ENCODE peak calls at places on chromosomes 4 and X, in five cellular contexts. One of them, this sample, is unnamed.
A peak's percentile ranks its signal among the peaks of the same experiment; 100 is the strongest.

GRCh38 chr4:124060261-124060918 is 652.1 kb downstream of the ANKRD50 start:
- DNase-seq in mesendoderm: no peak
- DNase-seq in mesenchymal stem cell: peak; percentile 56
- DNase-seq in H9: no peak
- DNase-seq in IMR-90: peak; percentile 49
- DNase-seq in this sample: no peak

GRCh38 chr4:68271851-68272756 is 26.6 kb upstream of the TMPRSS11B start:
- DNase-seq in mesenchymal stem cell: peak; percentile 76
- DNase-seq in H9: peak; percentile 32
- DNase-seq in IMR-90: peak; percentile 73
- DNase-seq in mesendoderm: peak; percentile 87
- DNase-seq in this sample: peak; percentile 49

GRCh38 chr4:187006189-187006618 is 282.5 kb upstream of the FAT1 start:
- DNase-seq in H9: no peak
- DNase-seq in mesendoderm: no peak
- DNase-seq in mesenchymal stem cell: peak; percentile 21
- DNase-seq in IMR-90: peak; percentile 73
- DNase-seq in this sample: no peak

GRCh38 chrX:127085939-127086338 is 266.4 kb downstream of the PRR32 start:
- DNase-seq in mesenchymal stem cell: no peak
- DNase-seq in IMR-90: no peak
- DNase-seq in mesendoderm: no peak
- DNase-seq in H9: no peak
- DNase-seq in this sample: no peak

GRCh38 chrX:129318375-129318774 is 204.9 kb downstream of the SMARCA1 start:
- DNase-seq in mesenchymal stem cell: peak; percentile 27
- DNase-seq in H9: no peak
- DNase-seq in IMR-90: peak; percentile 35
- DNase-seq in mesendoderm: peak; percentile 15
- DNase-seq in this sample: no peak

GRCh38 chr4:95415346-95415771 is 133.4 kb downstream of the UNC5C start:
- DNase-seq in H9: no peak
- DNase-seq in mesenchymal stem cell: peak; percentile 74
- DNase-seq in mesendoderm: no peak
- DNase-seq in IMR-90: peak; percentile 38
- DNase-seq in this sample: no peak

GRCh38 chr4:45078201-45078600 is 351.8 kb upstream of the GNPDA2 start:
- DNase-seq in H9: no peak
- DNase-seq in IMR-90: no peak
- DNase-seq in mesendoderm: no peak
- DNase-seq in mesenchymal stem cell: peak; percentile 20
- DNase-seq in this sample: no peak

GRCh38 chr4:22434895-22435294 is 81.0 kb downstream of the ADGRA3 start:
- DNase-seq in H9: peak; percentile 65
- DNase-seq in mesenchymal stem cell: peak; percentile 60
- DNase-seq in mesendoderm: peak; percentile 88
- DNase-seq in IMR-90: peak; percentile 63
- DNase-seq in this sample: peak; percentile 21

GRCh38 chr4:98516042-98516440 is 142.4 kb downstream of the TSPAN5 start:
- DNase-seq in mesenchymal stem cell: peak; percentile 96
- DNase-seq in H9: no peak
- DNase-seq in IMR-90: peak; percentile 90
- DNase-seq in mesendoderm: peak; percentile 16
- DNase-seq in this sample: no peak

GRCh38 chr4:154329268-154329858 is 162.2 kb downstream of the DCHS2 start:
- DNase-seq in H9: no peak
- DNase-seq in mesendoderm: peak; percentile 49
- DNase-seq in mesenchymal stem cell: peak; percentile 29
- DNase-seq in IMR-90: peak; percentile 10
- DNase-seq in this sample: no peak

GRCh38 chr4:15913631-15913970 is 24.9 kb downstream of the FGFBP1 start:
- DNase-seq in mesenchymal stem cell: peak; percentile 85
- DNase-seq in H9: no peak
- DNase-seq in mesendoderm: peak; percentile 50
- DNase-seq in IMR-90: peak; percentile 97
- DNase-seq in this sample: no peak

GRCh38 chr4:19945979-19946380 is 305.7 kb upstream of the SLIT2 start:
- DNase-seq in mesendoderm: no peak
- DNase-seq in H9: no peak
- DNase-seq in mesenchymal stem cell: peak; percentile 96
- DNase-seq in IMR-90: peak; percentile 97
- DNase-seq in this sample: no peak

GRCh38 chrX:69387559-69388487 is 116.3 kb upstream of the NALF2 start:
- DNase-seq in H9: peak; percentile 88
- DNase-seq in mesenchymal stem cell: peak; percentile 19
- DNase-seq in mesendoderm: peak; percentile 93
- DNase-seq in IMR-90: peak; percentile 21
- DNase-seq in this sample: peak; percentile 62

GRCh38 chrX:10326578-10326977 is 169.8 kb downstream of the CLCN4 start:
- DNase-seq in IMR-90: peak; percentile 43
- DNase-seq in H9: no peak
- DNase-seq in mesendoderm: no peak
- DNase-seq in mesenchymal stem cell: peak; percentile 58
- DNase-seq in this sample: no peak

GRCh38 chrX:24153175-24153795 is 3.8 kb downstream of the ZFX start:
- DNase-seq in H9: peak; percentile 61
- DNase-seq in IMR-90: no peak
- DNase-seq in mesendoderm: peak; percentile 91
- DNase-seq in mesenchymal stem cell: no peak
- DNase-seq in this sample: no peak

GRCh38 chr4:46081674-46082073 is 42.2 kb downstream of the GABRG1 start:
- DNase-seq in IMR-90: no peak
- DNase-seq in mesenchymal stem cell: no peak
- DNase-seq in mesendoderm: no peak
- DNase-seq in H9: no peak
- DNase-seq in this sample: no peak

GRCh38 chr4:38034986-38035882 is 75.0 kb downstream of the PTTG2 start:
- DNase-seq in IMR-90: peak; percentile 70
- DNase-seq in mesenchymal stem cell: peak; percentile 67
- DNase-seq in mesendoderm: peak; percentile 69
- DNase-seq in H9: no peak
- DNase-seq in this sample: peak; percentile 40

DNA sequence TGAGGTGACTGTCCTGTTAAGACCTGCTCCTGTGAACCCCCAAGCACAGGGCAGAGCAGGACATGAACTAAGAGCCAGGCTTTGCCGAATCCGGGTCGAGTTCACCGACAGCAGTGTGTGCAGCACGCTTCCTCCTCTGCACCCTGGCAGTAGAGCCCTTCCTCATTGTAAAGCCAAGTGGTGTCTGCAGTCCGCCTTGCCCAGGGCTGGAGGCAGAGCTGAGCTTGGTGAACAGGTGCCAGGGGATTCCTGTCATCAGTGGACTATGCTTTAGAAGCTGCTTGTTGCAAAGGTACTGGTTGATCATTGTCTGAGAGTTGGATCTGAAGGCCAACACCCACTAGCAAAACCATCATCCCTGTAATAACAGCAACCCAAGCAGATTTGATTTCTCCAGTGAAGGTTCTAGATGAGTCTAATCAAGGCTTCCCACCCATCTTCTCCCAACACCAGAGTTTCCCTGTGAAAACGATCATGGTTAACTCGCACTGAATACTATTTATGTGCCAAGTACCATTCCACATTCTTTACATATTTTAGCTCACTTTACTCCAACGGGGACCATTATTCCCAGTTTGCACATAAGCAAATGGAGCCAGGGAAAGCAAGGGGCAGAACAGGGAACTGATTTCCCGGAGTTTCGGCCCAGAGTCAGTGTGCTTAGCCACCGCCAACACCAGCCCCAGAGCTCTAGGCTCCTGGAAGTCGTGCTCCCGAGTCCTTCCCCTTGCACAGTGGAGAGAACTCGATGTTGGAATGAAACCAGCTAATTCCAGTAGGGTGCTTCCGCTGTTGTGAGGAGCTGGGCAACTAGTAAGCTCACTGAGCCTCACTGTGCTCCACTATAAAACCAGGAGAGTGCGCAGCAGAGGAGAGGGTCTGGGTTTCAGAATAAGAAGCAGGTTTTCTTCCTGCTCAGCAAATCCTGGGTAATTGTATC is 1.4 kb upstream of the SLC34A2 start:
- DNase-seq in H9: peak; percentile 45
- DNase-seq in mesendoderm: peak; percentile 65
- DNase-seq in IMR-90: no peak
- DNase-seq in mesenchymal stem cell: no peak
- DNase-seq in this sample: no peak
- H3K4ac ChIP-seq in H9: no peak overlapping the region
- H3K4ac ChIP-seq in mesendoderm: no peak overlapping the region
- H3K4ac ChIP-seq in IMR-90: no peak overlapping the region
- H3K4ac ChIP-seq in mesenchymal stem cell: no peak overlapping the region
- H3K4ac ChIP-seq in this sample: no peak overlapping the region

GRCh38 chr4:27327421-27328181 is 467.0 kb downstream of the STIM2 start:
- DNase-seq in mesenchymal stem cell: no peak
- DNase-seq in IMR-90: no peak
- DNase-seq in H9: no peak
- DNase-seq in mesendoderm: no peak
- DNase-seq in this sample: no peak
- H3K4ac ChIP-seq in mesenchymal stem cell: no peak overlapping the region
- H3K4ac ChIP-seq in IMR-90: no peak overlapping the region
- H3K4ac ChIP-seq in H9: no peak overlapping the region
- H3K4ac ChIP-seq in mesendoderm: no peak overlapping the region
- H3K4ac ChIP-seq in this sample: no peak overlapping the region

GRCh38 chr4:8571702-8572685 is 8.2 kb upstream of the GPR78 start:
- DNase-seq in IMR-90: no peak
- DNase-seq in mesendoderm: no peak
- DNase-seq in mesenchymal stem cell: no peak
- DNase-seq in H9: no peak
- DNase-seq in this sample: no peak

GRCh38 chr4:8564595-8564994 is 15.6 kb upstream of the GPR78 start:
- DNase-seq in mesenchymal stem cell: no peak
- DNase-seq in mesendoderm: no peak
- DNase-seq in H9: no peak
- DNase-seq in IMR-90: no peak
- DNase-seq in this sample: no peak

GRCh38 chr4:8573266-8573665 is 6.9 kb upstream of the GPR78 start:
- DNase-seq in H9: no peak
- DNase-seq in mesenchymal stem cell: no peak
- DNase-seq in mesendoderm: no peak
- DNase-seq in IMR-90: no peak
- DNase-seq in this sample: no peak

DNA sequence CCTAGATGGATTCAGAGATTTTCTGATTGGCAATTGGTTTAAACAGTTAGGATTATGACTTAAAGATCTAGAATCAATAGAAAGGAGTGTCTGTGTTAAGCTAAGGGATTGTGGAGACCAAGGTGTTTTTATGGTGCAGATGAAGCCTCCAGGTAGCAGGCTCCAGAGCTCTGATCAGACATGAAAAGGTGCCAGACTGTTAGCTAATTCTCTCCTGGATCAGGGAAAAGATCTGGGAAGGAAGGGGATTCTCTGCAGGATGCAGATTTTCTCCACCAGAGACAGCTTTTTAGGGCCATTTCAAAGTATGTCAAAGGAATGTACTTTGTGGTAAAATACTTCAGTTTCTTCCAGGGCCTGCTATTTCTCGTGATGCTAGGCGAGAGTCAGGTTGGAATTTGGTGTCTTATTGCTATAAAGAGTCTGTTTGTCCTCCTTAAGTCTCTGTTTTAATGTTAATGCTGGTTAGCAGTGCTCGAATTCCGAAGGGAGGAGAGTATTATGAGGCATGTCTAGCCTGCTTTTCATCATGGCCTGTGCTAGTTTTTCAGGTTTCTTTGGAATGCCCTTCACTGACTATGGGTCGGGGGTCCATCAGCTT is 12.0 kb upstream of the GPR78 start:
- DNase-seq in H9: peak; percentile 65
- DNase-seq in mesenchymal stem cell: no peak
- DNase-seq in IMR-90: peak; percentile 7
- DNase-seq in mesendoderm: peak; percentile 96
- DNase-seq in this sample: no peak
- H3K4ac ChIP-seq in H9: no peak overlapping the region
- H3K4ac ChIP-seq in mesenchymal stem cell: no peak overlapping the region
- H3K4ac ChIP-seq in IMR-90: no peak overlapping the region
- H3K4ac ChIP-seq in mesendoderm: no peak overlapping the region
- H3K4ac ChIP-seq in this sample: no peak overlapping the region

GRCh38 chr4:114562176-114562904 is 36.3 kb upstream of the UGT8 start:
- DNase-seq in IMR-90: no peak
- DNase-seq in H9: peak; percentile 31
- DNase-seq in mesendoderm: peak; percentile 92
- DNase-seq in mesenchymal stem cell: no peak
- DNase-seq in this sample: no peak

GRCh38 chr4:114563536-114564315 is 34.9 kb upstream of the UGT8 start:
- DNase-seq in H9: no peak
- DNase-seq in IMR-90: no peak
- DNase-seq in mesendoderm: peak; percentile 70
- DNase-seq in mesenchymal stem cell: peak; percentile 9
- DNase-seq in this sample: no peak

GRCh38 chr4:114558446-114559020 is 40.1 kb upstream of the UGT8 start:
- DNase-seq in mesenchymal stem cell: no peak
- DNase-seq in H9: no peak
- DNase-seq in mesendoderm: peak; percentile 75
- DNase-seq in IMR-90: no peak
- DNase-seq in this sample: peak; percentile 11

DNA sequence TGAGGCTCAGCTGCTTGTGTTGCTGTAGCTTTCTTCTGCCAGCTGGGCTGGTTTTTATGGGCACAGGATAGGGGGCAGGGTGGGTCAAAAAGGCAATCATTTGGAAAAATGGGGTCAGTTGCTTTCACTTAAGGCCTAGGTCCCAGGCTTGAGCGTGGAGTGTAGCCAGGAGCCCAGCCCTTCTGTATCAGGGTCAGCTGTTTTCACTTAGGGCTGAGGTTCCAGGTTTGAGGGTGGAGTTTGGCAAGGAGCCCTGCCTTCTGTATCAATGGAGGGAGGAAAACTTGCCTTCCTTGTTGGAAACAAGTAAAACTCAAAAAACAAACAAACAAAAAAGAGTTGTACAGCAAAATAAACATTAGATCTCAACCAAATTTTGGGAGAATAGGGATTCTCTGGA is 37.0 kb upstream of the UGT8 start:
- DNase-seq in H9: no peak
- DNase-seq in mesenchymal stem cell: no peak
- DNase-seq in mesendoderm: peak; percentile 11
- DNase-seq in IMR-90: no peak
- DNase-seq in this sample: no peak
- H3K4ac ChIP-seq in H9: no peak overlapping the region
- H3K4ac ChIP-seq in mesenchymal stem cell: no peak overlapping the region
- H3K4ac ChIP-seq in mesendoderm: no peak overlapping the region
- H3K4ac ChIP-seq in IMR-90: no peak overlapping the region
- H3K4ac ChIP-seq in this sample: no peak overlapping the region

GRCh38 chr4:26032142-26032541 is 118.1 kb downstream of the SMIM20 start:
- DNase-seq in IMR-90: peak; percentile 88
- DNase-seq in mesendoderm: no peak
- DNase-seq in mesenchymal stem cell: peak; percentile 58
- DNase-seq in H9: no peak
- DNase-seq in this sample: no peak

GRCh38 chr4:26030260-26030667 is 116.2 kb downstream of the SMIM20 start:
- DNase-seq in H9: peak; percentile 88
- DNase-seq in mesendoderm: peak; percentile 89
- DNase-seq in mesenchymal stem cell: no peak
- DNase-seq in IMR-90: no peak
- DNase-seq in this sample: peak; percentile 6

GRCh38 chr4:26032572-26033320 is 118.7 kb downstream of the SMIM20 start:
- DNase-seq in mesendoderm: no peak
- DNase-seq in IMR-90: peak; percentile 91
- DNase-seq in H9: no peak
- DNase-seq in mesenchymal stem cell: peak; percentile 70
- DNase-seq in this sample: no peak

GRCh38 chr4:26030780-26031179 is 116.8 kb downstream of the SMIM20 start:
- DNase-seq in mesenchymal stem cell: no peak
- DNase-seq in mesendoderm: no peak
- DNase-seq in H9: no peak
- DNase-seq in IMR-90: no peak
- DNase-seq in this sample: no peak

GRCh38 chr4:26031704-26032103 is 117.7 kb downstream of the SMIM20 start:
- DNase-seq in H9: no peak
- DNase-seq in mesendoderm: no peak
- DNase-seq in IMR-90: no peak
- DNase-seq in mesenchymal stem cell: no peak
- DNase-seq in this sample: no peak
- H3K4ac ChIP-seq in H9: no peak overlapping the region
- H3K4ac ChIP-seq in mesendoderm: no peak overlapping the region
- H3K4ac ChIP-seq in IMR-90: peak overlapping the region; percentile 19
- H3K4ac ChIP-seq in mesenchymal stem cell: no peak overlapping the region
- H3K4ac ChIP-seq in this sample: no peak overlapping the region